ENCODE peak calls at places on chromosomes 5 and 9, in ten cellular contexts. One of them, this sample, is unnamed.

GRCh38 chr5:7565559-7565958 is 169.6 kb downstream of the ADCY2 start:
- DNase-seq in HEK293T: no peak
- DNase-seq in GM13977: no peak
- DNase-seq in upper lobe of right lung: no peak
- DNase-seq in suprapubic skin: no peak
- DNase-seq in GM20000: no peak
- DNase-seq in iPS-NIHi11: no peak
- DNase-seq in AG20443: no peak
- DNase-seq in Kasumi-1: no peak
- DNase-seq in small intestine: no peak
- DNase-seq in this sample: no peak

GRCh38 chr5:138408023-138408422 is 30.8 kb upstream of the REEP2 start:
- DNase-seq in Kasumi-1: no peak
- DNase-seq in upper lobe of right lung: no peak
- DNase-seq in GM13977: peak
- DNase-seq in iPS-NIHi11: no peak
- DNase-seq in AG20443: no peak
- DNase-seq in GM20000: peak
- DNase-seq in small intestine: peak
- DNase-seq in suprapubic skin: no peak
- DNase-seq in HEK293T: no peak
- DNase-seq in this sample: no peak

GRCh38 chr9:23542927-23543326 is 283.1 kb downstream of the ELAVL2 start:
- DNase-seq in small intestine: no peak
- DNase-seq in suprapubic skin: no peak
- DNase-seq in AG20443: no peak
- DNase-seq in GM20000: no peak
- DNase-seq in Kasumi-1: no peak
- DNase-seq in upper lobe of right lung: no peak
- DNase-seq in GM13977: no peak
- DNase-seq in HEK293T: no peak
- DNase-seq in iPS-NIHi11: no peak
- DNase-seq in this sample: no peak

GRCh38 chr5:151048526-151048925 is 28.1 kb downstream of the GPX3 start:
- DNase-seq in small intestine: no peak
- DNase-seq in upper lobe of right lung: no peak
- DNase-seq in Kasumi-1: no peak
- DNase-seq in AG20443: peak
- DNase-seq in suprapubic skin: no peak
- DNase-seq in iPS-NIHi11: no peak
- DNase-seq in GM13977: no peak
- DNase-seq in GM20000: no peak
- DNase-seq in HEK293T: no peak
- DNase-seq in this sample: no peak

GRCh38 chr5:150759334-150759583 is 442 bp upstream of the DCTN4 start:
- DNase-seq in upper lobe of right lung: no peak
- DNase-seq in HEK293T: no peak
- DNase-seq in GM20000: no peak
- DNase-seq in suprapubic skin: no peak
- DNase-seq in AG20443: no peak
- DNase-seq in small intestine: no peak
- DNase-seq in Kasumi-1: no peak
- DNase-seq in GM13977: no peak
- DNase-seq in iPS-NIHi11: no peak
- DNase-seq in this sample: no peak

GRCh38 chr9:22228542-22228941 is 218.1 kb upstream of the DMRTA1 start:
- DNase-seq in GM13977: no peak
- DNase-seq in suprapubic skin: no peak
- DNase-seq in small intestine: no peak
- DNase-seq in GM20000: no peak
- DNase-seq in HEK293T: no peak
- DNase-seq in iPS-NIHi11: no peak
- DNase-seq in AG20443: no peak
- DNase-seq in upper lobe of right lung: no peak
- DNase-seq in Kasumi-1: peak
- DNase-seq in this sample: peak

GRCh38 chr9:105063665-105064247 is 135.8 kb upstream of the ABCA1 start:
- DNase-seq in suprapubic skin: no peak
- DNase-seq in Kasumi-1: no peak
- DNase-seq in iPS-NIHi11: no peak
- DNase-seq in small intestine: peak
- DNase-seq in upper lobe of right lung: no peak
- DNase-seq in GM20000: no peak
- DNase-seq in HEK293T: no peak
- DNase-seq in GM13977: peak
- DNase-seq in AG20443: peak
- DNase-seq in this sample: peak

GRCh38 chr9:89996106-89996505 is 391.3 kb downstream of the GADD45G start:
- DNase-seq in Kasumi-1: no peak
- DNase-seq in suprapubic skin: no peak
- DNase-seq in GM13977: no peak
- DNase-seq in iPS-NIHi11: no peak
- DNase-seq in GM20000: no peak
- DNase-seq in small intestine: no peak
- DNase-seq in HEK293T: no peak
- DNase-seq in AG20443: no peak
- DNase-seq in upper lobe of right lung: no peak
- DNase-seq in this sample: no peak

GRCh38 chr5:168106008-168106761 is 185.3 kb upstream of the WWC1 start:
- DNase-seq in iPS-NIHi11: no peak
- DNase-seq in AG20443: peak
- DNase-seq in suprapubic skin: no peak
- DNase-seq in Kasumi-1: no peak
- DNase-seq in GM20000: no peak
- DNase-seq in HEK293T: no peak
- DNase-seq in GM13977: no peak
- DNase-seq in upper lobe of right lung: no peak
- DNase-seq in small intestine: no peak
- DNase-seq in this sample: peak